ENCODE peak calls at places on chromosome 17, in five cellular contexts. U is psoas muscle, O is OCI-LY7, H is IMR-90, F is MM.1S. A is an unnamed sample.

GRCh38 chr17:1108810-1109605 is 70.8 kb downstream of the ABR start:
- DNase-seq in H (peak; percentile 44), U (peak; percentile 68), F (peak; percentile 72), O (peak; percentile 34), A (peak; percentile 78)

GRCh38 chr17:45101883-45102811 is 30.2 kb downstream of the PLCD3 start:
- DNase-seq in H (no peak), O (no peak), U (no peak), F (no peak), A (no peak)

GRCh38 chr17:31413871-31414589 is 22.6 kb downstream of the RAB11FIP4 start:
- DNase-seq in H (peak; percentile 83), F (no peak), O (no peak), U (no peak), A (no peak)

GRCh38 chr17:9023389-9024210 is 2.3 kb downstream of the NTN1 start:
- DNase-seq in F (no peak), U (no peak), H (no peak), O (no peak), A (no peak)

GRCh38 chr17:1108560-1108809 is 71.3 kb downstream of the ABR start:
- DNase-seq in F (no peak), O (no peak), U (no peak), H (no peak), A (peak; percentile 8)

GRCh38 chr17:82449136-82449882 is 1.2 kb downstream of the CYBC1 start:
- DNase-seq in O (peak; percentile 100), F (peak; percentile 85), U (no peak), H (no peak), A (peak; percentile 76)

GRCh38 chr17:47857551-47858410 is 6.8 kb upstream of the SP6 start:
- DNase-seq in H (no peak), F (no peak), U (no peak), O (no peak), A (no peak)

GRCh38 chr17:48925991-48926342 is 17.8 kb downstream of the UBE2Z start:
- DNase-seq in U (no peak), H (no peak), O (no peak), F (no peak), A (no peak)

GRCh38 chr17:49703557-49704277 is 4.0 kb downstream of the SLC35B1 start:
- DNase-seq in H (peak; percentile 39), F (peak; percentile 35), U (no peak), O (peak; percentile 59), A (no peak)

GRCh38 chr17:33970271-33970670 is 284.8 kb upstream of the CCL2 start:
- DNase-seq in H (no peak), O (no peak), F (no peak), U (no peak), A (no peak)

GRCh38 chr17:36743130-36743529 is 141.7 kb downstream of the MRM1 start:
- DNase-seq in O (no peak), H (no peak), F (no peak), U (no peak), A (no peak)

GRCh38 chr17:80191720-80192265 is 22.0 kb downstream of the CARD14 start:
- DNase-seq in O (no peak), H (no peak), F (no peak), U (no peak), A (no peak)

GRCh38 chr17:44738214-44738906 is 20.4 kb upstream of the ADAM11 start:
- DNase-seq in F (peak; percentile 35), O (no peak), U (no peak), H (peak; percentile 49), A (no peak)

GRCh38 chr17:2594657-2595085 is 1.2 kb downstream of the PAFAH1B1 start:
- DNase-seq in O (no peak), F (no peak), U (no peak), H (no peak), A (no peak)

GRCh38 chr17:78355045-78355641 is 4.7 kb downstream of the SOCS3 start:
- DNase-seq in O (no peak), F (no peak), H (no peak), U (no peak), A (peak; percentile 60)

GRCh38 chr17:6165806-6166205 is 95.6 kb downstream of the WSCD1 start:
- DNase-seq in H (no peak), F (peak; percentile 92), U (no peak), O (no peak), A (no peak)

GRCh38 chr17:8555062-8555461 is 75.5 kb downstream of the MYH10 start:
- DNase-seq in H (peak; percentile 47), U (no peak), F (no peak), O (no peak), A (no peak)

GRCh38 chr17:20997711-20998570 is 44.9 kb downstream of the USP22 start:
- DNase-seq in U (peak; percentile 19), H (no peak), O (peak; percentile 9), F (no peak), A (no peak)

GRCh38 chr17:81868674-81869220 is 2.4 kb downstream of the ARHGDIA start:
- DNase-seq in H (peak; percentile 88), O (peak; percentile 37), F (no peak), U (peak; percentile 69), A (no peak)

GRCh38 chr17:45994228-45994627 is 4.8 kb upstream of the STH start:
- DNase-seq in O (no peak), H (no peak), U (no peak), F (no peak), A (no peak)

GRCh38 chr17:56678249-56679144 is 85.0 kb downstream of the NOG start:
- DNase-seq in F (no peak), H (no peak), U (no peak), O (no peak), A (no peak)

GRCh38 chr17:61475726-61476125 is 23.5 kb downstream of the TBX4 start:
- DNase-seq in U (no peak), F (no peak), H (peak; percentile 77), O (no peak), A (no peak)

GRCh38 chr17:29980261-29980660 is 38.8 kb downstream of the EFCAB5 start:
- DNase-seq in F (no peak), U (no peak), H (no peak), O (no peak), A (no peak)

GRCh38 chr17:3695129-3695722 is 729 bp downstream of the P2RX5 start:
- DNase-seq in U (peak; percentile 86), F (peak; percentile 24), H (no peak), O (peak; percentile 39), A (no peak)

GRCh38 chr17:82103588-82104451 is 5.8 kb upstream of the FASN start:
- DNase-seq in U (peak; percentile 71), O (peak; percentile 23), H (no peak), F (no peak), A (peak; percentile 29)

GRCh38 chr17:57585341-57586098 is 159.6 kb downstream of the CCDC182 start:
- DNase-seq in H (no peak), F (no peak), U (no peak), O (no peak), A (no peak)

GRCh38 chr17:337453-337852 is 15.2 kb downstream of the RPH3AL start:
- DNase-seq in U (no peak), O (no peak), H (no peak), F (no peak), A (no peak)

GRCh38 chr17:32936894-32937500 is 9.0 kb downstream of the TMEM98 start:
- DNase-seq in H (peak; percentile 70), F (peak; percentile 70), O (peak; percentile 64), U (peak; percentile 69), A (peak; percentile 38)

GRCh38 chr17:78925234-78925633 is at the start of gene TIMP2:
- DNase-seq in O (peak; percentile 52), U (peak; percentile 89), F (peak; percentile 88), H (peak; percentile 83), A (peak; percentile 63)

GRCh38 chr17:39578272-39578671 is 29.4 kb downstream of the NEUROD2 start:
- DNase-seq in O (no peak), F (no peak), U (no peak), H (no peak), A (no peak)
- H3K27ac ChIP-seq in O (no peak overlapping the region), F (no peak overlapping the region), U (no peak overlapping the region), H (no peak overlapping the region), A (no peak overlapping the region)

GRCh38 chr17:64502021-64502420 is 4.1 kb downstream of the DDX5 start:
- DNase-seq in U (no peak), O (no peak), F (no peak), H (no peak), A (no peak)
- H3K4me1 ChIP-seq in U (peaks cover 40% of the 10 kb centered on the region), O (peaks cover 71% of the 10 kb centered on the region), F (peaks cover 50% of the 10 kb centered on the region), H (peaks cover 2% of the 10 kb centered on the region), A (peaks cover 73% of the 10 kb centered on the region)

DNA sequence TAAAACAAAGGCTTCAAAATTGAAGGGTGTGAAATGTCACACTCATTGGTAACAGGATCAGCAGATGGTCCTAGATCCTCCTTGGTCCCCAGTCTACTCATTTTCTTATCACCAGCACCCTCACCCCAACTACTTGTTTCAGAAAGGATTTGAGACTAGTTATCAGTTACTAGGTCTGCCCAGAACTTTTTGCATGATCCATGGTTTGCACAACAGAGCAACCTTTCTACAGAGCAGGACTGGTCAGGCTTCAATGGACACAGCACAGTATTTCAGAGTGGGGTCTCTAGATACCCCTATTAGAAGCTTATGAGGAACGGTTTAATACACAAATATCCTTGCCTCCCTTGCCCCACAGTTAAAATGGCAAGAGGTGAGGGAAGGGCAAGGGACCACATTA is 25.6 kb downstream of the TTC19 start:
- DNase-seq in H (no peak), U (no peak), O (no peak), F (no peak), A (no peak)
- H3K27ac ChIP-seq in H (no peak overlapping the region), U (no peak overlapping the region), O (no peak overlapping the region), F (no peak overlapping the region), A (no peak overlapping the region)

GRCh38 chr17:74215332-74215727 is 2.0 kb downstream of the TTYH2 start:
- DNase-seq in H (no peak), O (peak; percentile 27), U (peak; percentile 37), F (no peak), A (no peak)
- H3K4me1 ChIP-seq in H (peaks cover 13% of the 10 kb centered on the region), O (peaks cover 51% of the 10 kb centered on the region), U (peaks cover 33% of the 10 kb centered on the region), F (peaks cover 10% of the 10 kb centered on the region), A (peaks cover 51% of the 10 kb centered on the region)